ENCODE peak calls at places on chromosome 18, in ten cellular contexts. P is GM19239; R is hepatic stellate cell; V is hippocampal formation; M is activated T-cell treated with anti-CD3 and anti-CD28 coated beads for 1 hour; E is COR-L47; L is NCI-H146; B is BJ; F is NCI-H446; H is CD4-positive, alpha-beta T cell. D is an unnamed sample.

GRCh38 chr18:3029215-3029972 is 16.4 kb upstream of the LPIN2 start:
- DNase-seq in E (no peak), B (no peak), R (peak), L (no peak), M (no peak), H (no peak), V (no peak), F (no peak), P (no peak), D (no peak)

GRCh38 chr18:22539045-22539444 is 121.3 kb upstream of the CTAGE1 start:
- DNase-seq in H (no peak), L (no peak), V (no peak), P (no peak), R (no peak), E (no peak), M (no peak), F (no peak), B (no peak), D (no peak)

GRCh38 chr18:44943201-44943881 is 262.7 kb downstream of the SETBP1 start:
- DNase-seq in M (no peak), F (no peak), V (no peak), B (peak), H (no peak), L (peak), R (peak), P (no peak), E (peak), D (no peak)

GRCh38 chr18:60372598-60372997 is at the start of gene MC4R:
- DNase-seq in F (peak), B (peak), V (peak), P (no peak), R (peak), M (no peak), E (peak), L (peak), H (no peak), D (no peak)

GRCh38 chr18:3593381-3593903 is 143.5 kb downstream of the TGIF1 start:
- DNase-seq in E (no peak), H (no peak), V (peak), F (no peak), M (no peak), B (peak), P (no peak), L (peak), R (peak), D (no peak)

GRCh38 chr18:45008694-45009372 is 328.1 kb downstream of the SETBP1 start:
- DNase-seq in B (no peak), H (no peak), F (peak), V (no peak), R (no peak), M (no peak), E (peak), L (no peak), P (no peak), D (no peak)

GRCh38 chr18:33277431-33277830 is 163.1 kb downstream of the CCDC178 start:
- DNase-seq in F (no peak), E (no peak), P (no peak), M (no peak), R (no peak), B (no peak), H (no peak), L (no peak), V (no peak), D (no peak)

GRCh38 chr18:28087173-28087563 is 89.8 kb downstream of the CDH2 start:
- DNase-seq in R (no peak), H (no peak), P (no peak), L (no peak), V (no peak), E (peak), F (peak), M (no peak), B (no peak), D (no peak)

GRCh38 chr18:6414118-6414722 is 491 bp downstream of the L3MBTL4 start:
- DNase-seq in E (peak), B (no peak), L (peak), V (peak), P (peak), R (peak), H (no peak), M (no peak), F (no peak), D (peak)

GRCh38 chr18:79517322-79517721 is 121.6 kb downstream of the NFATC1 start:
- DNase-seq in L (no peak), F (no peak), H (no peak), E (no peak), M (no peak), P (no peak), B (no peak), R (no peak), V (no peak), D (no peak)

GRCh38 chr18:58069721-58070292 is 25.8 kb downstream of the NEDD4L start:
- DNase-seq in F (no peak), V (no peak), H (no peak), M (no peak), E (peak), L (peak), R (no peak), B (no peak), P (no peak), D (no peak)

GRCh38 chr18:31100598-31101147 is 1.5 kb downstream of the DSC2 start:
- DNase-seq in F (no peak), V (no peak), E (no peak), H (no peak), R (no peak), L (no peak), M (no peak), P (no peak), B (no peak), D (no peak)

GRCh38 chr18:40607741-40608140 is 1347.3 kb upstream of the PIK3C3 start:
- DNase-seq in M (no peak), L (peak), H (no peak), P (no peak), V (no peak), E (peak), R (no peak), F (no peak), B (no peak), D (no peak)

GRCh38 chr18:9849407-9849961 is 36.3 kb upstream of the TXNDC2 start:
- DNase-seq in L (no peak), H (no peak), V (no peak), B (no peak), P (no peak), F (no peak), E (no peak), R (no peak), M (no peak), D (no peak)

GRCh38 chr18:50065039-50065438 is 129.9 kb downstream of the MYO5B start:
- DNase-seq in B (no peak), R (no peak), L (no peak), V (no peak), H (no peak), E (no peak), M (no peak), P (no peak), F (no peak), D (no peak)

GRCh38 chr18:55494899-55495298 is 93.1 kb downstream of the TCF4 start:
- DNase-seq in R (no peak), V (no peak), M (no peak), F (no peak), L (no peak), B (no peak), E (no peak), H (no peak), P (no peak), D (no peak)

GRCh38 chr18:67770520-67770919 is 254.0 kb upstream of the DSEL start:
- DNase-seq in R (no peak), E (no peak), V (no peak), P (no peak), M (no peak), B (no peak), F (no peak), H (no peak), L (no peak), D (no peak)

GRCh38 chr18:23828426-23828825 is 139.2 kb downstream of the LAMA3 start:
- DNase-seq in V (no peak), F (no peak), P (no peak), L (peak), H (peak), R (no peak), M (peak), B (no peak), E (no peak), D (no peak)

GRCh38 chr18:58512161-58512581 is 116.7 kb downstream of the ALPK2 start:
- DNase-seq in R (no peak), L (peak), V (no peak), M (no peak), B (no peak), P (no peak), H (no peak), E (peak), F (no peak), D (no peak)

GRCh38 chr18:62449490-62450104 is 73.2 kb upstream of the ZCCHC2 start:
- DNase-seq in B (no peak), F (no peak), E (no peak), M (no peak), L (no peak), R (no peak), H (no peak), P (no peak), V (no peak), D (no peak)

GRCh38 chr18:26317353-26317865 is 91.2 kb downstream of the TAF4B start:
- DNase-seq in E (no peak), B (no peak), H (no peak), L (no peak), F (no peak), R (no peak), V (no peak), M (no peak), P (no peak), D (no peak)

GRCh38 chr18:79518028-79518682 is 122.4 kb downstream of the NFATC1 start:
- DNase-seq in H (no peak), E (no peak), M (no peak), B (no peak), V (no peak), L (no peak), F (no peak), R (no peak), P (no peak), D (no peak)

GRCh38 chr18:58316943-58317342 is 272.9 kb downstream of the NEDD4L start:
- DNase-seq in R (no peak), P (no peak), M (no peak), H (no peak), E (no peak), B (no peak), V (no peak), F (no peak), L (no peak), D (no peak)

GRCh38 chr18:79486356-79487197 is 90.8 kb downstream of the NFATC1 start:
- DNase-seq in P (no peak), M (no peak), R (no peak), E (no peak), L (no peak), B (no peak), V (no peak), F (no peak), H (no peak), D (no peak)

GRCh38 chr18:22899421-22899820 is 33.7 kb upstream of the RBBP8 start:
- DNase-seq in L (no peak), B (no peak), E (no peak), P (no peak), M (no peak), F (no peak), V (no peak), H (no peak), R (no peak), D (no peak)

GRCh38 chr18:45962461-45962860 is 4.7 kb downstream of the EPG5 start:
- DNase-seq in P (no peak), E (no peak), F (no peak), H (no peak), V (no peak), B (peak), R (peak), L (no peak), M (no peak), D (no peak)

GRCh38 chr18:63869851-63870250 is 17.7 kb upstream of the SERPINB2 start:
- DNase-seq in L (no peak), E (no peak), R (peak), P (no peak), H (no peak), V (no peak), M (no peak), F (no peak), B (no peak), D (no peak)

GRCh38 chr18:10062292-10062940 is 148.6 kb downstream of the VAPA start:
- DNase-seq in P (no peak), B (no peak), M (no peak), E (no peak), F (no peak), H (no peak), V (no peak), L (peak), R (no peak), D (no peak)

GRCh38 chr18:79704631-79705030 is 25.0 kb downstream of the CTDP1 start:
- DNase-seq in P (no peak), E (no peak), M (no peak), R (no peak), H (no peak), V (no peak), B (no peak), L (no peak), F (no peak), D (no peak)

GRCh38 chr18:78492064-78492812 is 487.4 kb upstream of the SALL3 start:
- DNase-seq in R (no peak), L (no peak), H (no peak), F (no peak), P (no peak), V (no peak), E (no peak), M (no peak), B (no peak), D (no peak)

GRCh38 chr18:27331606-27332005 is 146.5 kb upstream of the CHST9 start:
- DNase-seq in F (no peak), B (no peak), V (no peak), L (no peak), E (no peak), R (no peak), P (no peak), M (no peak), H (no peak), D (no peak)

GRCh38 chr18:63216911-63217311 is 102.7 kb downstream of the BCL2 start:
- DNase-seq in M (no peak), F (no peak), E (no peak), P (no peak), B (no peak), L (no peak), H (no peak), V (no peak), R (no peak), D (no peak)

D was measured in progenitor cell of endocrine pancreas.